ENCODE peak calls at places on chromosome 3, in six cellular contexts. F, C, K, Y, L and I are unnamed samples.

GRCh38 chr3:58422756-58423324 is 10.8 kb downstream of the PDHB start:
- DNase-seq in L (peak; percentile 10), F (no peak), Y (no peak), C (no peak), K (no peak), I (no peak)

GRCh38 chr3:134486577-134487041 is 752 bp downstream of the CEP63 start:
- DNase-seq in C (no peak), K (no peak), L (peak; percentile 62), Y (no peak), F (no peak), I (peak; percentile 24)

GRCh38 chr3:98561727-98562521 is 30.1 kb downstream of the GPR15 start:
- DNase-seq in Y (no peak), K (no peak), L (no peak), C (no peak), F (no peak), I (no peak)

GRCh38 chr3:156350786-156351185 is 204.1 kb downstream of the SSR3 start:
- DNase-seq in Y (no peak), C (no peak), F (no peak), K (no peak), L (no peak), I (no peak)

GRCh38 chr3:67292356-67293225 is 294.5 kb downstream of the KBTBD8 start:
- DNase-seq in K (no peak), C (no peak), F (no peak), L (no peak), Y (no peak), I (no peak)

GRCh38 chr3:15637131-15637951 is 35.8 kb downstream of the BTD start:
- DNase-seq in Y (no peak), K (no peak), C (no peak), L (peak; percentile 20), F (no peak), I (no peak)

GRCh38 chr3:129282727-129283327 is 4.2 kb downstream of the HMCES start:
- DNase-seq in C (no peak), K (no peak), F (peak; percentile 70), Y (no peak), L (no peak), I (no peak)

GRCh38 chr3:10747341-10747740 is 68.7 kb upstream of the SLC6A11 start:
- DNase-seq in K (no peak), F (no peak), Y (no peak), L (no peak), C (no peak), I (no peak)

GRCh38 chr3:29454326-29454725 is 173.5 kb downstream of the RBMS3 start:
- DNase-seq in C (no peak), L (no peak), Y (peak; percentile 25), F (no peak), K (no peak), I (peak; percentile 67)